ENCODE peak calls at places on chromosomes 1 and 21, in six cellular contexts. F is sigmoid colon, P is IMR-90, G is K562, W is uterus, N is stomach. M is an unnamed sample. For H3K36me3, the result is how much of the 10 kb centered on the place peaks cover.

GRCh38 chr1:113676524-113676923 is 82.8 kb downstream of the PHTF1 start:
- DNase-seq in F (no peak), P (no peak), G (peak), W (no peak), N (no peak), M (no peak)

GRCh38 chr1:78155121-78155520 is 109.4 kb downstream of the GIPC2 start:
- DNase-seq in F (no peak), P (no peak), G (no peak), W (no peak), N (no peak), M (no peak)

GRCh38 chr1:95509989-95510388 is 276.0 kb downstream of the RWDD3 start:
- DNase-seq in F (no peak), P (no peak), G (no peak), W (no peak), N (no peak), M (no peak)

GRCh38 chr1:109733235-109733634 is 7.6 kb downstream of the GSTM3 start:
- DNase-seq in F (no peak), P (no peak), G (no peak), W (no peak), N (no peak), M (no peak)

GRCh38 chr1:24874611-24875225 is 55.4 kb downstream of the RUNX3 start:
- DNase-seq in F (no peak), P (no peak), G (no peak), W (no peak), N (no peak), M (no peak)

GRCh38 chr1:119674835-119675289 is 26.8 kb upstream of the ZNF697 start:
- DNase-seq in F (peak), P (peak), G (peak), W (peak), N (peak), M (no peak)

GRCh38 chr1:76268341-76268740 is 193.8 kb downstream of the ST6GALNAC3 start:
- DNase-seq in F (no peak), P (no peak), G (no peak), W (no peak), N (no peak), M (no peak)

GRCh38 chr1:4653796-4654715 is at the start of gene AJAP1:
- DNase-seq in F (no peak), P (no peak), G (no peak), W (no peak), N (no peak), M (peak)

GRCh38 chr1:232328496-232329102 is 301.3 kb downstream of the SIPA1L2 start:
- DNase-seq in F (no peak), P (peak), G (no peak), W (no peak), N (no peak), M (no peak)

GRCh38 chr1:150272379-150272840 is at the start of gene C1orf54:
- DNase-seq in F (peak), P (peak), G (no peak), W (peak), N (no peak), M (no peak)

GRCh38 chr1:83706354-83706938 is 292.5 kb downstream of the TTLL7 start:
- DNase-seq in F (no peak), P (no peak), G (no peak), W (no peak), N (no peak), M (no peak)

GRCh38 chr21:20186186-20186585 is 812.0 kb upstream of the NCAM2 start:
- DNase-seq in F (no peak), P (no peak), G (no peak), W (no peak), N (no peak), M (no peak)

GRCh38 chr1:226624526-226624925 is 76.0 kb downstream of the STUM start:
- DNase-seq in F (peak), P (peak), G (no peak), W (peak), N (no peak), M (no peak)

GRCh38 chr1:153526132-153526543 is 9.7 kb downstream of the S100A6 start:
- DNase-seq in F (peak), P (no peak), G (no peak), W (no peak), N (no peak), M (no peak)

GRCh38 chr21:17050156-17050555 is 462.7 kb upstream of the CXADR start:
- DNase-seq in F (no peak), P (peak), G (no peak), W (no peak), N (no peak), M (no peak)

GRCh38 chr1:201582977-201583376 is 44.0 kb downstream of the NAV1 start:
- DNase-seq in F (no peak), P (no peak), G (no peak), W (no peak), N (no peak), M (peak)

GRCh38 chr21:44920694-44921604 is at the start of gene ITGB2:
- DNase-seq in F (no peak), P (no peak), G (no peak), W (no peak), N (peak), M (peak)

GRCh38 chr1:22096036-22096435 is 43.5 kb downstream of the CDC42 start:
- DNase-seq in F (no peak), P (peak), G (no peak), W (no peak), N (no peak), M (no peak)

DNA sequence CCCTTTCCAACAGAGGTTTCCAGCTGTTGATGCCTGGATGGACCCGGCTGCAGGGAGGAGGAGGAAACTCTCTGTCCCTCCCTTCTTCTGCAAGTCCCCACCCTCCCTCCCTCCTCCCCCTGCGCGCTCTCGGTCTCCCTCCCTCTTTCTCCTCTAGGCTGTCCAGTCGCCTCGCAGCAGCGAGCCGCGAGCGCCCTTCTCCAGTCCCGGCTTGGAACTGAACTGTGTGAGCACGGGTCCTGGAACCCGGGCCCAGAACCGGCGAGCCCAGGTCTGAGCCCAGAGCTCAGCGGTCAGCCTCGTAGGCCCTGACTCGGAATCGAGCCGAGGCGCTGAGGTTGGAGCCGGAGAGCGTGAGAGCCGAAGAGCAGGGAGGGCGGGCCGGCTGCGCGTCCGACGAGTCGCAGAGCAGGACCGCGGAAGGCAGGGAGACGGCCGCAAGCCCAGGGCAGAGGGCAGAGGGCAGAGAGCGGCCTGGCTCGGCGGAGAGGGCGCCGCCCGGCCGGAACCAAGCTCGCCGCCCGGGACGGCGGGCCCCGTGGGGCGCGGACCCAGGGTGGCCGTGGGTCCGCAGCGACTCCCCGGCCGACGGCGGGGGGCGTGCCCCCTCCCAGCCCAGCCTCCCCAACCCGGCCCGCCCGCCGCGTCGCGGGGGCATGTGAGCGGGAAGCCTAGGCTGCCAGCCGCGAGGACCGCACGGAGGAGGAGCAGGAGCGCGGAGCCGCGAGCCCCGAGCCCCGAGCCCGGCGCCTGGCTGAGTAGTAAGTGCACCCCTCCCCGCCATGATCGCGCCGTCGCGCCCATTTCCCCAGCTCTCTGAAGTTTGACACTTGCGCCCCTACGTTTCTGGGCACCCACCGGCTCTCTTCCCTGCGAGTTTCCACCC is at the start of gene SOX13:
- DNase-seq in F (peak), P (peak), G (peak), W (peak), N (peak), M (peak)
- TF ChIP-seq POLR2A in F (peak), P (peak), G (no peak), W (peak), N (no peak), M (peak)

GRCh38 chr1:42927920-42928505 is 30.7 kb downstream of the SLC2A1 start:
- DNase-seq in F (no peak), P (no peak), G (no peak), W (no peak), N (no peak), M (no peak)
- H3K36me3 ChIP-seq in F (under half), P (half or more), G (half or more), W (under half), N (under half), M (under half)

GRCh38 chr1:235160965-235161684 is at the start of gene RBM34:
- DNase-seq in F (peak), P (peak), G (peak), W (peak), N (peak), M (peak)
- TF ChIP-seq POLR2A in F (peak), P (peak), G (peak), W (peak), N (no peak), M (peak)

GRCh38 chr1:223017291-223017690 is 125.8 kb downstream of the TLR5 start:
- DNase-seq in F (no peak), P (no peak), G (no peak), W (no peak), N (no peak), M (no peak)

GRCh38 chr1:223018534-223018933 is 124.5 kb downstream of the TLR5 start:
- DNase-seq in F (no peak), P (no peak), G (no peak), W (no peak), N (no peak), M (no peak)

GRCh38 chr1:223014142-223014873 is 128.7 kb downstream of the TLR5 start:
- DNase-seq in F (no peak), P (no peak), G (no peak), W (no peak), N (no peak), M (no peak)

GRCh38 chr1:223016890-223017289 is 126.2 kb downstream of the TLR5 start:
- DNase-seq in F (no peak), P (no peak), G (no peak), W (no peak), N (no peak), M (no peak)

GRCh38 chr1:223016381-223016780 is 126.7 kb downstream of the TLR5 start:
- DNase-seq in F (no peak), P (no peak), G (no peak), W (no peak), N (no peak), M (no peak)
- H3K36me3 ChIP-seq in F (under half), P (under half), G (under half), W (under half), N (under half), M (under half)